ENCODE peak calls at places on chromosomes 2 and 18, in nine cellular contexts. One of them, this sample, is unnamed.

GRCh38 chr2:223486741-223487140 is 115.4 kb downstream of the SCG2 start:
- DNase-seq in cardiac muscle cell: no peak
- DNase-seq in stomach: no peak
- DNase-seq in lower lobe of right lung: no peak
- DNase-seq in heart left ventricle: no peak
- DNase-seq in mesendoderm: no peak
- DNase-seq in pancreas: no peak
- DNase-seq in endodermal cell: no peak
- DNase-seq in psoas muscle: no peak
- DNase-seq in this sample: no peak

GRCh38 chr2:162840598-162841246 is 2.2 kb upstream of the KCNH7 start:
- DNase-seq in cardiac muscle cell: peak; percentile 93
- DNase-seq in stomach: peak; percentile 45
- DNase-seq in lower lobe of right lung: no peak
- DNase-seq in heart left ventricle: peak; percentile 29
- DNase-seq in mesendoderm: peak; percentile 90
- DNase-seq in pancreas: peak; percentile 56
- DNase-seq in endodermal cell: peak; percentile 94
- DNase-seq in psoas muscle: no peak
- DNase-seq in this sample: no peak

GRCh38 chr2:164389411-164389810 is 231.9 kb downstream of the GRB14 start:
- DNase-seq in cardiac muscle cell: no peak
- DNase-seq in stomach: no peak
- DNase-seq in lower lobe of right lung: no peak
- DNase-seq in heart left ventricle: no peak
- DNase-seq in mesendoderm: no peak
- DNase-seq in pancreas: no peak
- DNase-seq in endodermal cell: no peak
- DNase-seq in psoas muscle: no peak
- DNase-seq in this sample: no peak

GRCh38 chr2:203586696-203587095 is 51.6 kb upstream of the RAPH1 start:
- DNase-seq in cardiac muscle cell: no peak
- DNase-seq in stomach: no peak
- DNase-seq in lower lobe of right lung: no peak
- DNase-seq in heart left ventricle: no peak
- DNase-seq in mesendoderm: peak; percentile 38
- DNase-seq in pancreas: no peak
- DNase-seq in endodermal cell: no peak
- DNase-seq in psoas muscle: no peak
- DNase-seq in this sample: no peak

GRCh38 chr2:136212426-136213378 is 94.8 kb upstream of the CXCR4 start:
- DNase-seq in cardiac muscle cell: peak; percentile 20
- DNase-seq in stomach: no peak
- DNase-seq in lower lobe of right lung: no peak
- DNase-seq in heart left ventricle: no peak
- DNase-seq in mesendoderm: peak; percentile 53
- DNase-seq in pancreas: no peak
- DNase-seq in endodermal cell: no peak
- DNase-seq in psoas muscle: no peak
- DNase-seq in this sample: peak; percentile 70

GRCh38 chr2:39216495-39217191 is 27.1 kb downstream of the CDKL4 start:
- DNase-seq in cardiac muscle cell: no peak
- DNase-seq in stomach: peak; percentile 27
- DNase-seq in lower lobe of right lung: no peak
- DNase-seq in heart left ventricle: no peak
- DNase-seq in mesendoderm: no peak
- DNase-seq in pancreas: no peak
- DNase-seq in endodermal cell: no peak
- DNase-seq in psoas muscle: no peak
- DNase-seq in this sample: peak; percentile 90

GRCh38 chr2:40202798-40203400 is 249.0 kb downstream of the SLC8A1 start:
- DNase-seq in cardiac muscle cell: no peak
- DNase-seq in stomach: no peak
- DNase-seq in lower lobe of right lung: no peak
- DNase-seq in heart left ventricle: no peak
- DNase-seq in mesendoderm: peak; percentile 19
- DNase-seq in pancreas: no peak
- DNase-seq in endodermal cell: no peak
- DNase-seq in psoas muscle: no peak
- DNase-seq in this sample: no peak

GRCh38 chr18:77086034-77086433 is 46.5 kb downstream of the MBP start:
- DNase-seq in cardiac muscle cell: no peak
- DNase-seq in stomach: no peak
- DNase-seq in lower lobe of right lung: no peak
- DNase-seq in heart left ventricle: no peak
- DNase-seq in mesendoderm: no peak
- DNase-seq in pancreas: no peak
- DNase-seq in endodermal cell: no peak
- DNase-seq in psoas muscle: no peak
- DNase-seq in this sample: no peak

GRCh38 chr2:69623236-69623635 is 20.3 kb downstream of the AAK1 start:
- DNase-seq in cardiac muscle cell: no peak
- DNase-seq in stomach: no peak
- DNase-seq in lower lobe of right lung: no peak
- DNase-seq in heart left ventricle: no peak
- DNase-seq in mesendoderm: no peak
- DNase-seq in pancreas: no peak
- DNase-seq in endodermal cell: no peak
- DNase-seq in psoas muscle: no peak
- DNase-seq in this sample: no peak

GRCh38 chr18:51108330-51108729 is 78.3 kb downstream of the SMAD4 start:
- DNase-seq in cardiac muscle cell: no peak
- DNase-seq in stomach: no peak
- DNase-seq in lower lobe of right lung: no peak
- DNase-seq in heart left ventricle: no peak
- DNase-seq in mesendoderm: no peak
- DNase-seq in pancreas: no peak
- DNase-seq in endodermal cell: no peak
- DNase-seq in psoas muscle: no peak
- DNase-seq in this sample: no peak

GRCh38 chr18:67590571-67591141 is 74.1 kb upstream of the DSEL start:
- DNase-seq in cardiac muscle cell: no peak
- DNase-seq in stomach: no peak
- DNase-seq in lower lobe of right lung: no peak
- DNase-seq in heart left ventricle: no peak
- DNase-seq in mesendoderm: peak; percentile 94
- DNase-seq in pancreas: no peak
- DNase-seq in endodermal cell: no peak
- DNase-seq in psoas muscle: no peak
- DNase-seq in this sample: no peak

GRCh38 chr2:44572196-44572900 is 210.6 kb downstream of the CAMKMT start:
- DNase-seq in cardiac muscle cell: no peak
- DNase-seq in stomach: no peak
- DNase-seq in lower lobe of right lung: no peak
- DNase-seq in heart left ventricle: no peak
- DNase-seq in mesendoderm: no peak
- DNase-seq in pancreas: no peak
- DNase-seq in endodermal cell: no peak
- DNase-seq in psoas muscle: no peak
- DNase-seq in this sample: no peak

GRCh38 chr2:36737131-36737750 is 40.7 kb downstream of the VIT start:
- DNase-seq in cardiac muscle cell: no peak
- DNase-seq in stomach: no peak
- DNase-seq in lower lobe of right lung: no peak
- DNase-seq in heart left ventricle: no peak
- DNase-seq in mesendoderm: peak; percentile 80
- DNase-seq in pancreas: no peak
- DNase-seq in endodermal cell: peak; percentile 82
- DNase-seq in psoas muscle: no peak
- DNase-seq in this sample: no peak

GRCh38 chr2:67503066-67503795 is 106.1 kb downstream of the ETAA1 start:
- DNase-seq in cardiac muscle cell: no peak
- DNase-seq in stomach: no peak
- DNase-seq in lower lobe of right lung: no peak
- DNase-seq in heart left ventricle: no peak
- DNase-seq in mesendoderm: peak; percentile 27
- DNase-seq in pancreas: no peak
- DNase-seq in endodermal cell: no peak
- DNase-seq in psoas muscle: no peak
- DNase-seq in this sample: no peak

GRCh38 chr2:27442282-27442980 is at the start of gene KRTCAP3:
- DNase-seq in cardiac muscle cell: peak; percentile 66
- DNase-seq in stomach: peak; percentile 87
- DNase-seq in lower lobe of right lung: peak; percentile 79
- DNase-seq in heart left ventricle: no peak
- DNase-seq in mesendoderm: peak; percentile 94
- DNase-seq in pancreas: peak; percentile 95
- DNase-seq in endodermal cell: peak; percentile 94
- DNase-seq in psoas muscle: peak; percentile 57
- DNase-seq in this sample: peak; percentile 41

GRCh38 chr2:2686228-2686627 is 355.2 kb upstream of the MYT1L start:
- DNase-seq in cardiac muscle cell: no peak
- DNase-seq in stomach: no peak
- DNase-seq in lower lobe of right lung: no peak
- DNase-seq in heart left ventricle: no peak
- DNase-seq in mesendoderm: no peak
- DNase-seq in pancreas: no peak
- DNase-seq in endodermal cell: no peak
- DNase-seq in psoas muscle: no peak
- DNase-seq in this sample: no peak

GRCh38 chr2:160613466-160614153 is 120.0 kb upstream of the RBMS1 start:
- DNase-seq in cardiac muscle cell: no peak
- DNase-seq in stomach: no peak
- DNase-seq in lower lobe of right lung: no peak
- DNase-seq in heart left ventricle: no peak
- DNase-seq in mesendoderm: no peak
- DNase-seq in pancreas: no peak
- DNase-seq in endodermal cell: no peak
- DNase-seq in psoas muscle: no peak
- DNase-seq in this sample: no peak
- H3K27ac ChIP-seq in cardiac muscle cell: no peak overlapping the region
- H3K27ac ChIP-seq in stomach: no peak overlapping the region
- H3K27ac ChIP-seq in lower lobe of right lung: no peak overlapping the region
- H3K27ac ChIP-seq in heart left ventricle: no peak overlapping the region
- H3K27ac ChIP-seq in mesendoderm: no peak overlapping the region
- H3K27ac ChIP-seq in pancreas: no peak overlapping the region
- H3K27ac ChIP-seq in endodermal cell: no peak overlapping the region
- H3K27ac ChIP-seq in psoas muscle: no peak overlapping the region
- H3K27ac ChIP-seq in this sample: no peak overlapping the region

GRCh38 chr2:41963661-41964525 is 83.9 kb upstream of the PKDCC start:
- DNase-seq in cardiac muscle cell: peak; percentile 58
- DNase-seq in stomach: no peak
- DNase-seq in lower lobe of right lung: no peak
- DNase-seq in heart left ventricle: peak; percentile 57
- DNase-seq in mesendoderm: peak; percentile 82
- DNase-seq in pancreas: no peak
- DNase-seq in endodermal cell: peak; percentile 83
- DNase-seq in psoas muscle: peak; percentile 59
- DNase-seq in this sample: no peak

GRCh38 chr2:41966920-41967319 is 80.9 kb upstream of the PKDCC start:
- DNase-seq in cardiac muscle cell: no peak
- DNase-seq in stomach: no peak
- DNase-seq in lower lobe of right lung: peak; percentile 62
- DNase-seq in heart left ventricle: peak; percentile 51
- DNase-seq in mesendoderm: no peak
- DNase-seq in pancreas: no peak
- DNase-seq in endodermal cell: peak; percentile 49
- DNase-seq in psoas muscle: peak; percentile 63
- DNase-seq in this sample: no peak

GRCh38 chr2:41965886-41966285 is 81.9 kb upstream of the PKDCC start:
- DNase-seq in cardiac muscle cell: no peak
- DNase-seq in stomach: no peak
- DNase-seq in lower lobe of right lung: no peak
- DNase-seq in heart left ventricle: no peak
- DNase-seq in mesendoderm: no peak
- DNase-seq in pancreas: no peak
- DNase-seq in endodermal cell: no peak
- DNase-seq in psoas muscle: peak; percentile 76
- DNase-seq in this sample: no peak

GRCh38 chr2:41966431-41966893 is 81.4 kb upstream of the PKDCC start:
- DNase-seq in cardiac muscle cell: no peak
- DNase-seq in stomach: peak; percentile 49
- DNase-seq in lower lobe of right lung: peak; percentile 61
- DNase-seq in heart left ventricle: peak; percentile 91
- DNase-seq in mesendoderm: no peak
- DNase-seq in pancreas: peak; percentile 88
- DNase-seq in endodermal cell: peak; percentile 48
- DNase-seq in psoas muscle: peak; percentile 94
- DNase-seq in this sample: no peak

GRCh38 chr2:41965173-41965875 is 82.5 kb upstream of the PKDCC start:
- DNase-seq in cardiac muscle cell: no peak
- DNase-seq in stomach: no peak
- DNase-seq in lower lobe of right lung: no peak
- DNase-seq in heart left ventricle: no peak
- DNase-seq in mesendoderm: peak; percentile 76
- DNase-seq in pancreas: no peak
- DNase-seq in endodermal cell: peak; percentile 67
- DNase-seq in psoas muscle: no peak
- DNase-seq in this sample: no peak
- H3K4me3 ChIP-seq in cardiac muscle cell: no peak overlapping the region
- H3K4me3 ChIP-seq in stomach: no peak overlapping the region
- H3K4me3 ChIP-seq in lower lobe of right lung: no peak overlapping the region
- H3K4me3 ChIP-seq in heart left ventricle: no peak overlapping the region
- H3K4me3 ChIP-seq in mesendoderm: no peak overlapping the region
- H3K4me3 ChIP-seq in pancreas: no peak overlapping the region
- H3K4me3 ChIP-seq in endodermal cell: no peak overlapping the region
- H3K4me3 ChIP-seq in psoas muscle: no peak overlapping the region
- H3K4me3 ChIP-seq in this sample: no peak overlapping the region

DNA sequence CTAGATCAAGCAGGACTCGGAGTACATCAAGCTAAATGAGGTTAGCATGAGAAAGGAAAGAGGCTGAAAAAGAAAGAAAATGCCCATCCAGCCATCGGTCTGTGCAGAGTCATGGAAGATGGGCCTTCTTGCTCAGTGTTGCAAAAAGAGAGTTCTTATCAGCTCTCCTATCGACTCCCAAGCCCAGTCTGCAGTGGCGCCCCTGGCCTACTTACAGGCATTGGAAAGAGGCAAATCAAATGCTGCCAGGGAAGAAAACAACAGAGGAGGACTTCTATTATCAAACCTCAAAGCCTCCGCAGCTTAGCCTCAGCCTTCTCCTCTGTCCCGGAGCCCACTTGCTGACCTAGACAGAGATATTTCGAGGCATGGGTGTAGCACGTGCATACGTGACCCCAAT is 66.0 kb downstream of the CDH2 start:
- DNase-seq in cardiac muscle cell: no peak
- DNase-seq in stomach: no peak
- DNase-seq in lower lobe of right lung: no peak
- DNase-seq in heart left ventricle: no peak
- DNase-seq in mesendoderm: no peak
- DNase-seq in pancreas: no peak
- DNase-seq in endodermal cell: no peak
- DNase-seq in psoas muscle: no peak
- DNase-seq in this sample: no peak
- H3K4me1 ChIP-seq in cardiac muscle cell: peaks cover 96% of the 10 kb centered on the region
- H3K4me1 ChIP-seq in stomach: peaks cover 10% of the 10 kb centered on the region
- H3K4me1 ChIP-seq in lower lobe of right lung: no peaks in the 10 kb centered on the region
- H3K4me1 ChIP-seq in heart left ventricle: peaks cover 34% of the 10 kb centered on the region
- H3K4me1 ChIP-seq in mesendoderm: peaks cover 28% of the 10 kb centered on the region
- H3K4me1 ChIP-seq in pancreas: no peaks in the 10 kb centered on the region
- H3K4me1 ChIP-seq in endodermal cell: peaks cover 51% of the 10 kb centered on the region
- H3K4me1 ChIP-seq in psoas muscle: no peaks in the 10 kb centered on the region
- H3K4me1 ChIP-seq in this sample: no peaks in the 10 kb centered on the region

DNA sequence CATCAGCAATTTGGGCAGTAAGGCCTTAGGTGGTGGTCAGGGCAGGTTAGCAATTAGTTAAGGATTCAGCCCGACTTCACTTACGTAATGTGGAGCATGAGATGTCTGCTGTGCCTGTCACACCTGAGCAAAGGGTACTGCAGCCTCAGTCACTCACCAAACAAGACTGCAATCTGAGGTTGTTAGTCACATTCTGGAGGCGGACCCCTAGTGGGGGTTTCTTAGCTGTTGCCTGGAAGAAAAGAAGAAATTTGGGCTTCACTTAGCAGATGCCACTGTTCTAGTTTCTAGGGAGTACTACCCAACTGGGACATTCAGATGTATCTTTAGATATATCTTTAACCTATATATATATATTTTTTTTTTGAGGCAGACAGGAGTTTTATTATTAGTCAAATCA is 529.9 kb downstream of the SLC4A3 start:
- DNase-seq in cardiac muscle cell: no peak
- DNase-seq in stomach: no peak
- DNase-seq in lower lobe of right lung: no peak
- DNase-seq in heart left ventricle: no peak
- DNase-seq in mesendoderm: peak; percentile 54
- DNase-seq in pancreas: no peak
- DNase-seq in endodermal cell: peak; percentile 57
- DNase-seq in psoas muscle: no peak
- DNase-seq in this sample: no peak
- H3K27ac ChIP-seq in cardiac muscle cell: no peak overlapping the region
- H3K27ac ChIP-seq in stomach: no peak overlapping the region
- H3K27ac ChIP-seq in lower lobe of right lung: no peak overlapping the region
- H3K27ac ChIP-seq in heart left ventricle: no peak overlapping the region
- H3K27ac ChIP-seq in mesendoderm: no peak overlapping the region
- H3K27ac ChIP-seq in pancreas: no peak overlapping the region
- H3K27ac ChIP-seq in endodermal cell: no peak overlapping the region
- H3K27ac ChIP-seq in psoas muscle: no peak overlapping the region
- H3K27ac ChIP-seq in this sample: no peak overlapping the region